ENCODE peak calls at places on chromosomes 16 and 17, in five cellular contexts. G is iris pigment epithelial cell, U is ELF-1, F is cardiac muscle cell, Z is nephron progenitor cell. H is an unnamed sample.

GRCh38 chr17:78375401-78376079 is 2.9 kb upstream of the PGS1 start:
- DNase-seq in G (peak), U (peak), F (no peak), Z (no peak), H (no peak)

GRCh38 chr17:27413792-27414191 is 42.5 kb upstream of the KSR1 start:
- DNase-seq in G (no peak), U (no peak), F (no peak), Z (no peak), H (no peak)

GRCh38 chr16:64615647-64616280 is 506.1 kb downstream of the CDH11 start:
- DNase-seq in G (no peak), U (peak), F (peak), Z (peak), H (peak)

GRCh38 chr17:49922095-49922494 is 46.9 kb upstream of the DLX4 start:
- DNase-seq in G (no peak), U (no peak), F (no peak), Z (no peak), H (no peak)

GRCh38 chr17:55965051-55965450 is 188.2 kb upstream of the ANKFN1 start:
- DNase-seq in G (no peak), U (no peak), F (no peak), Z (no peak), H (no peak)

GRCh38 chr17:35489944-35490343 is 41.4 kb upstream of the SLFN13 start:
- DNase-seq in G (no peak), U (no peak), F (no peak), Z (no peak), H (no peak)

GRCh38 chr17:29292992-29293889 is 707 bp downstream of the NUFIP2 start:
- DNase-seq in G (peak), U (peak), F (peak), Z (peak), H (peak)

GRCh38 chr16:10571354-10571753 is 9.0 kb downstream of the EMP2 start:
- DNase-seq in G (no peak), U (no peak), F (peak), Z (no peak), H (no peak)

GRCh38 chr17:72494576-72494975 is 373.8 kb downstream of the SOX9 start:
- DNase-seq in G (no peak), U (no peak), F (no peak), Z (no peak), H (no peak)

GRCh38 chr17:57916925-57917858 is 38.0 kb downstream of the CUEDC1 start:
- DNase-seq in G (no peak), U (no peak), F (peak), Z (no peak), H (no peak)

GRCh38 chr17:69223809-69224208 is 4.8 kb downstream of the ABCA10 start:
- DNase-seq in G (peak), U (no peak), F (no peak), Z (no peak), H (no peak)

GRCh38 chr16:59593256-59593655 is 859.1 kb upstream of the GOT2 start:
- DNase-seq in G (peak), U (no peak), F (no peak), Z (no peak), H (no peak)

GRCh38 chr17:79752175-79752574 is 21.4 kb downstream of the ENPP7 start:
- DNase-seq in G (no peak), U (no peak), F (no peak), Z (no peak), H (no peak)

H was measured in A673.